ENCODE peak calls at places on chromosomes 3 and 15, in six cellular contexts. F, H, Y, W, B and O are unnamed samples. For H3K36me3 and H3K4me1, the result is how much of the 10 kb centered on the place peaks cover.

GRCh38 chr3:57224856-57225255 is 2.7 kb upstream of the APPL1 start:
- DNase-seq in F (no peak), H (no peak), Y (peak), W (no peak), B (no peak), O (no peak)

GRCh38 chr3:42688487-42689420 is 3.4 kb downstream of the KLHL40 start:
- DNase-seq in F (no peak), H (no peak), Y (no peak), W (no peak), B (peak), O (no peak)

GRCh38 chr3:1967525-1967924 is 131.1 kb upstream of the CNTN4 start:
- DNase-seq in F (no peak), H (no peak), Y (no peak), W (no peak), B (no peak), O (no peak)

GRCh38 chr15:52783929-52784798 is 6.0 kb downstream of the ONECUT1 start:
- DNase-seq in F (no peak), H (peak), Y (no peak), W (peak), B (peak), O (no peak)

GRCh38 chr3:87062685-87063084 is 71.7 kb upstream of the VGLL3 start:
- DNase-seq in F (no peak), H (no peak), Y (no peak), W (peak), B (no peak), O (no peak)

GRCh38 chr15:40937762-40938529 is 8.8 kb downstream of the DLL4 start:
- DNase-seq in F (no peak), H (no peak), Y (no peak), W (peak), B (peak), O (no peak)

GRCh38 chr3:8597515-8597853 is 47.1 kb downstream of the SSUH2 start:
- DNase-seq in F (no peak), H (no peak), Y (peak), W (no peak), B (no peak), O (no peak)

GRCh38 chr3:88013592-88013991 is 45.2 kb downstream of the CGGBP1 start:
- DNase-seq in F (no peak), H (no peak), Y (no peak), W (no peak), B (no peak), O (no peak)

GRCh38 chr3:46711305-46711704 is 6.4 kb downstream of the PRSS50 start:
- DNase-seq in F (peak), H (no peak), Y (no peak), W (no peak), B (no peak), O (no peak)

GRCh38 chr3:46269556-46269955 is 27.3 kb downstream of the CCR3 start:
- DNase-seq in F (no peak), H (no peak), Y (no peak), W (no peak), B (no peak), O (no peak)

GRCh38 chr3:31377045-31377642 is 155.6 kb upstream of the STT3B start:
- DNase-seq in F (peak), H (no peak), Y (peak), W (no peak), B (no peak), O (no peak)

GRCh38 chr3:40043444-40043755 is 234.0 kb downstream of the MYRIP start:
- DNase-seq in F (no peak), H (no peak), Y (peak), W (no peak), B (no peak), O (no peak)

GRCh38 chr3:54191997-54192396 is 69.6 kb downstream of the CACNA2D3 start:
- DNase-seq in F (no peak), H (no peak), Y (no peak), W (no peak), B (no peak), O (no peak)

GRCh38 chr15:45249125-45249780 is 2.8 kb upstream of the SLC28A2 start:
- DNase-seq in F (no peak), H (no peak), Y (no peak), W (no peak), B (no peak), O (no peak)

GRCh38 chr3:157103280-157103679 is 56.7 kb downstream of the CCNL1 start:
- DNase-seq in F (no peak), H (no peak), Y (no peak), W (no peak), B (no peak), O (no peak)

GRCh38 chr3:18411541-18411940 is 13.6 kb downstream of the SATB1 start:
- DNase-seq in F (no peak), H (no peak), Y (no peak), W (no peak), B (no peak), O (no peak)

GRCh38 chr15:58545307-58546065 is 113.7 kb downstream of the LIPC start:
- DNase-seq in F (no peak), H (no peak), Y (peak), W (no peak), B (no peak), O (no peak)

GRCh38 chr3:75192065-75192658 is 472.0 kb upstream of the FRG2C start:
- DNase-seq in F (peak), H (peak), Y (no peak), W (peak), B (peak), O (no peak)

GRCh38 chr3:128482857-128483656 is 9.9 kb downstream of the GATA2 start:
- DNase-seq in F (no peak), H (no peak), Y (peak), W (peak), B (no peak), O (peak)

GRCh38 chr3:134356411-134357040 is 17.7 kb downstream of the AMOTL2 start:
- DNase-seq in F (no peak), H (no peak), Y (no peak), W (no peak), B (no peak), O (no peak)

GRCh38 chr3:194984624-194985023 is 286.3 kb downstream of the XXYLT1 start:
- DNase-seq in F (no peak), H (no peak), Y (no peak), W (no peak), B (no peak), O (no peak)

GRCh38 chr3:58824285-58824684 is 157.7 kb upstream of the FAM3D start:
- DNase-seq in F (peak), H (peak), Y (peak), W (peak), B (peak), O (no peak)

GRCh38 chr3:71055602-71056001 is 527.9 kb downstream of the FOXP1 start:
- DNase-seq in F (no peak), H (no peak), Y (peak), W (no peak), B (no peak), O (no peak)

GRCh38 chr3:143067201-143067600 is 52.4 kb upstream of the CHST2 start:
- DNase-seq in F (no peak), H (no peak), Y (no peak), W (no peak), B (no peak), O (no peak)

GRCh38 chr3:39744746-39745145 is 64.7 kb upstream of the MYRIP start:
- DNase-seq in F (no peak), H (no peak), Y (no peak), W (no peak), B (no peak), O (no peak)

GRCh38 chr3:182913889-182914288 is 66.4 kb downstream of the DCUN1D1 start:
- DNase-seq in F (no peak), H (no peak), Y (no peak), W (no peak), B (no peak), O (no peak)

GRCh38 chr15:40058476-40059140 is 19.6 kb upstream of the SRP14 start:
- DNase-seq in F (peak), H (no peak), Y (peak), W (no peak), B (no peak), O (no peak)

GRCh38 chr3:31610700-31611275 is 78.1 kb downstream of the STT3B start:
- DNase-seq in F (no peak), H (peak), Y (peak), W (peak), B (no peak), O (no peak)

GRCh38 chr3:69085543-69086132 is 901 bp downstream of the ARL6IP5 start:
- DNase-seq in F (peak), H (no peak), Y (no peak), W (no peak), B (peak), O (peak)

GRCh38 chr3:42942693-42943092 is 36.4 kb upstream of the GASK1A start:
- DNase-seq in F (no peak), H (no peak), Y (no peak), W (no peak), B (no peak), O (no peak)

GRCh38 chr15:31147943-31148621 is 46.6 kb upstream of the TRPM1 start:
- DNase-seq in F (no peak), H (no peak), Y (no peak), W (peak), B (no peak), O (no peak)

GRCh38 chr15:67433495-67434099 is 87.3 kb upstream of the C15orf61 start:
- DNase-seq in F (peak), H (peak), Y (peak), W (peak), B (no peak), O (no peak)

GRCh38 chr3:136194409-136195257 is 1.5 kb downstream of the MSL2 start:
- DNase-seq in F (no peak), H (peak), Y (no peak), W (peak), B (no peak), O (no peak)

GRCh38 chr15:70039917-70040316 is 57.8 kb downstream of the TLE3 start:
- DNase-seq in F (no peak), H (no peak), Y (no peak), W (no peak), B (no peak), O (no peak)

GRCh38 chr3:126666600-126667528 is 11.9 kb upstream of the TXNRD3 start:
- DNase-seq in F (no peak), H (no peak), Y (no peak), W (no peak), B (no peak), O (no peak)

GRCh38 chr3:169813757-169814517 is 1.2 kb upstream of the LRRC34 start:
- DNase-seq in F (no peak), H (no peak), Y (no peak), W (peak), B (no peak), O (no peak)

GRCh38 chr15:88981244-88982215 is 68.4 kb upstream of the MFGE8 start:
- DNase-seq in F (no peak), H (no peak), Y (peak), W (peak), B (no peak), O (no peak)

GRCh38 chr15:85748176-85748575 is 46.5 kb downstream of the KLHL25 start:
- DNase-seq in F (peak), H (no peak), Y (no peak), W (no peak), B (no peak), O (no peak)
- H3K36me3 ChIP-seq in F (half or more), H (under half), Y (under half), W (under half), B (under half), O (half or more)

GRCh38 chr15:22955544-22956085 is 24.6 kb downstream of the CYFIP1 start:
- DNase-seq in F (no peak), H (no peak), Y (no peak), W (no peak), B (no peak), O (no peak)

GRCh38 chr15:22958487-22959280 is 21.5 kb downstream of the CYFIP1 start:
- DNase-seq in F (no peak), H (no peak), Y (no peak), W (no peak), B (no peak), O (no peak)

GRCh38 chr15:22954798-22955543 is 25.2 kb downstream of the CYFIP1 start:
- DNase-seq in F (no peak), H (no peak), Y (no peak), W (no peak), B (no peak), O (no peak)

GRCh38 chr15:22956257-22956979 is 23.8 kb downstream of the CYFIP1 start:
- DNase-seq in F (no peak), H (no peak), Y (no peak), W (no peak), B (no peak), O (no peak)

DNA sequence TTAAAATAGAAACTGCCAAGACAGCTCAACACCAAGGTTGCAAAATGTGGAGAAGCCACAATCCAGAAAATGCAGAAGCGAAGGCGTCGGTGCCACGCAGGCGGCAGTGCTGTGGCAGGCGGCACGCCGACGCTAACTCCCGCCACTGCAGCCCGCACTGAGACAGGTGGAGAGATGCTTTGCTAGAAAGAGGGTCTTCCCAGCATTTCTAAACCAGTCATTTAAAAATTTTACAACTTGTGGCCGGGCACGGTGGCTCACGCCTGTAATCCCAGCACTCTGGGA is 23.2 kb downstream of the CYFIP1 start:
- DNase-seq in F (no peak), H (no peak), Y (no peak), W (no peak), B (no peak), O (no peak)
- H3K4me1 ChIP-seq in F (under half), H (under half), Y (under half), W (under half), B (under half), O (under half)

GRCh38 chr15:81256916-81257315 is 60.2 kb downstream of the IL16 start:
- DNase-seq in F (no peak), H (no peak), Y (peak), W (peak), B (no peak), O (no peak)

GRCh38 chr15:81255596-81255995 is 58.9 kb downstream of the IL16 start:
- DNase-seq in F (no peak), H (no peak), Y (no peak), W (no peak), B (no peak), O (no peak)

GRCh38 chr15:81259791-81260190 is 63.1 kb downstream of the IL16 start:
- DNase-seq in F (no peak), H (no peak), Y (no peak), W (no peak), B (no peak), O (no peak)

GRCh38 chr15:81258455-81258854 is 61.8 kb downstream of the IL16 start:
- DNase-seq in F (no peak), H (no peak), Y (no peak), W (no peak), B (no peak), O (no peak)

DNA sequence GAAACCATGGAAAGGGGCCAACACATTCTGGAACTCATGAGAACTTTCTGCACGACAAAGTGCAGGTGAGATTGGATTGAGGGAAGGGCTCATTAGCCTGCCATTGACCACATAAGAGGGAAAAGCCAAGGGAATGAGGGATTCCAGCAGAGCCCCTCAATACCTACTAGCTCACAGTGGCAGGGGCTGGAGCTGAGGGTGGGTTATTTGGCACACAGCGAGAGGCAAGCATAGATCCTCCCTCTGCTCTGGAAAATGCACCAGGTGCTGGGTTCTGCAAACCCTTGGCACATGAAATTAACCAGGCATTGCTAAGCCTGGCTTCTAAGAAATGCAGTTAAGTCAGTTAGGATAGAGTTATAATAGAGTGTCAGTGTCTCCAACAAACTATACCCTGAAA is 60.8 kb downstream of the IL16 start:
- DNase-seq in F (no peak), H (no peak), Y (no peak), W (no peak), B (no peak), O (no peak)
- H3K36me3 ChIP-seq in F (under half), H (under half), Y (under half), W (under half), B (under half), O (under half)

DNA sequence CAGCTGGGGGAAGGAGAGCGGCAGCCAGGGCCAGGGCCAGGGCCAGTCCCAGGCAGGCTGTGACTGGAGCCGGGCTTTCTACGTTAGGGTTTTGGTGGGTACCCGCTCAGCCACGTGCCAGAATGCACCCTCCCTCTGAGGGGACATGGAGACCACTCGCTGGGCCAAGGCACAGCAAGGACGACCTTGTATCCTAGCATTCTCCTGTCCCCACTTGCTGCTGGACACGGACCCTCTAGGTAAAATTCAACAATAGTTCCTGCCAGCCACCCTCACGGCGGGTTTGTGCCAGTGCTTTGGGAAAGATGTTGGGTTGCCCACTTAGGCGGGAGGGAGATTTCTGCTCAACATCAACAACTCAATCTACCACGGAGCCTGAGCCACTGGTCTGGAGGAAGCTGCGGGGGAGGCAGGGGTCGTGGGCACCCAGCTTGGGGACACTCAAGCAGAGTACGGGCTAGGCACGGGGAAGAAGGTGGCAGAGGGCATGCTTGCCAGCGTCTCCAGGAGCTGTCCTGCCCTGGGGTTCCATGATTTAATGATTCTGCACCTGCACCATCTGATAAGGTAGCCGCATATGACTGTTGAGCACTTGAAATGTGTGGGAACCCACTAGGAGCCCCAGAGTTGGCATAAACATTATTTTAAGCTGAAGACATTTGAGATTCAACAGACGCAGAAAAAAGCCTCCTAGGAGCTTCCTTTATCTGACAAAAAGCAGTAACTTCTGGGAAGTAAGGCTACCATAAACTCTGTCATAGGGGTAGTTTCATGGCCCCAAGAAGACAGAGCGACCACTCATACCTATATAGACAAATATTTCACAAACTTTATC is 22.5 kb upstream of the C15orf39 start:
- DNase-seq in F (no peak), H (no peak), Y (no peak), W (no peak), B (no peak), O (no peak)
- H3K4me1 ChIP-seq in F (under half), H (under half), Y (under half), W (under half), B (under half), O (under half)

DNA sequence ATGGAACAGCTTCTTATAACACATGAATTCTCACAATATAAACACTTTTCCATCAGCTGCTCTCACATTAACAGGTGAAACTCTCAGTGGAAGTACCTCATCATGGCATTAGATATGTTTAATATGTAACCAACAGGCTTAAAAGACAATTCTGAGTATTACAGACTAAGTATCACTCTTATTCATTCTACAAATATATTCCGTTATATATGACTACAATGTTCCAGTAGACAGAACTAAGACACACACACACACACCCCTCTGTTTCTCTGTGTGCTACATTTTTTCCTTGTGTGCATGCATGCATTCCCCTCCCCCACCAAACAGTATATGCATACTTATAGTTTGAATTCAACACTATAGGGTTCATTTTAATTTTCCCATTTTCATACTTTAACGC is 32.4 kb downstream of the MRPL3 start:
- DNase-seq in F (no peak), H (no peak), Y (no peak), W (no peak), B (no peak), O (no peak)
- H3K36me3 ChIP-seq in F (under half), H (under half), Y (under half), W (under half), B (under half), O (half or more)